ENCODE peak calls at places on chromosome 17, in seven cellular contexts. X is tibial artery; A is CD8-positive, alpha-beta T cell; M is pancreas; O is neuronal stem cell; E is GM23248; R is CD8-positive, alpha-beta memory T cell. I is an unnamed sample. For H3K27me3, the result is how much of the 10 kb centered on the place peaks cover.

GRCh38 chr17:3812771-3813170 is 11.8 kb upstream of the ITGAE start:
- DNase-seq in O (no peak), R (no peak), X (no peak), A (no peak), E (no peak), M (no peak), I (no peak)

GRCh38 chr17:60645918-60646523 is 31.6 kb upstream of the BCAS3 start:
- DNase-seq in O (no peak), E (no peak), A (no peak), X (no peak), R (no peak), M (no peak), I (no peak)

GRCh38 chr17:29156781-29157180 is 23.4 kb downstream of the MYO18A start:
- DNase-seq in O (no peak), E (no peak), A (no peak), R (no peak), X (no peak), M (no peak), I (no peak)

GRCh38 chr17:17080781-17081180 is 38.5 kb downstream of the MPRIP start:
- DNase-seq in O (no peak), A (no peak), M (no peak), E (no peak), R (no peak), X (no peak), I (no peak)

GRCh38 chr17:47735536-47736011 is 2.5 kb downstream of the TBX21 start:
- DNase-seq in E (no peak), A (no peak), O (no peak), X (no peak), R (no peak), M (no peak), I (no peak)

GRCh38 chr17:34917381-34917780 is 43.9 kb downstream of the CCT6B start:
- DNase-seq in X (no peak), E (no peak), A (no peak), M (no peak), O (no peak), R (no peak), I (no peak)

GRCh38 chr17:44607836-44608690 is 48.2 kb upstream of the MEIOC start:
- DNase-seq in X (no peak), E (peak), M (no peak), R (no peak), A (no peak), O (no peak), I (no peak)

GRCh38 chr17:64488301-64488700 is 8.6 kb downstream of the POLG2 start:
- DNase-seq in O (no peak), R (no peak), X (no peak), E (no peak), M (no peak), A (no peak), I (no peak)

GRCh38 chr17:48542956-48543853 is 1.7 kb downstream of the HOXB2 start:
- DNase-seq in E (peak), O (no peak), M (no peak), X (peak), R (peak), A (peak), I (no peak)

GRCh38 chr17:60901222-60901621 is 223.6 kb downstream of the BCAS3 start:
- DNase-seq in O (no peak), M (no peak), A (no peak), R (no peak), E (peak), X (no peak), I (no peak)

GRCh38 chr17:75191584-75191983 is 8.8 kb upstream of the SUMO2 start:
- DNase-seq in R (no peak), X (no peak), M (no peak), E (peak), A (no peak), O (no peak), I (no peak)

GRCh38 chr17:75774988-75775668 is 9.5 kb upstream of the UNK start:
- DNase-seq in E (no peak), O (no peak), M (no peak), R (no peak), A (no peak), X (no peak), I (no peak)

GRCh38 chr17:19652595-19652994 is 4.0 kb downstream of the ALDH3A2 start:
- DNase-seq in E (peak), R (no peak), M (no peak), X (no peak), O (no peak), A (no peak), I (no peak)

GRCh38 chr17:41340934-41341861 is 9.4 kb downstream of the KRT33A start:
- DNase-seq in A (peak), X (no peak), E (no peak), M (no peak), O (no peak), R (peak), I (no peak)

GRCh38 chr17:41553987-41554680 is 17.7 kb downstream of the KRT9 start:
- DNase-seq in X (no peak), E (no peak), R (no peak), O (no peak), A (no peak), M (no peak), I (no peak)

GRCh38 chr17:60455378-60455777 is 33.1 kb downstream of the CHCT1 start:
- DNase-seq in M (no peak), E (no peak), X (no peak), R (no peak), O (no peak), A (no peak), I (no peak)

GRCh38 chr17:64225410-64225809 is 37.6 kb downstream of the TEX2 start:
- DNase-seq in X (no peak), M (no peak), A (no peak), E (no peak), O (no peak), R (no peak), I (no peak)

GRCh38 chr17:78378225-78379133 is at the start of gene PGS1:
- DNase-seq in A (peak), O (peak), R (peak), X (peak), M (peak), E (peak), I (peak)

GRCh38 chr17:51499906-51500305 is 239.6 kb downstream of the UTP18 start:
- DNase-seq in O (no peak), R (no peak), X (no peak), A (no peak), E (no peak), M (no peak), I (no peak)

GRCh38 chr17:28745052-28745776 is 1.4 kb downstream of the TRAF4 start:
- DNase-seq in E (peak), O (peak), R (no peak), X (no peak), M (peak), A (peak), I (no peak)

GRCh38 chr17:70166571-70166970 is 2.8 kb upstream of the KCNJ2 start:
- DNase-seq in R (no peak), E (no peak), A (no peak), X (no peak), O (no peak), M (no peak), I (no peak)

GRCh38 chr17:21318439-21318838 is 33.9 kb downstream of the MAP2K3 start:
- DNase-seq in E (no peak), O (no peak), R (no peak), M (no peak), X (no peak), A (no peak), I (no peak)

GRCh38 chr17:27256225-27257030 is 37.5 kb upstream of the WSB1 start:
- DNase-seq in X (no peak), O (no peak), A (no peak), R (no peak), M (no peak), E (peak), I (peak)

GRCh38 chr17:14826361-14826760 is 438.8 kb downstream of the PMP22 start:
- DNase-seq in E (no peak), X (no peak), R (no peak), O (no peak), A (no peak), M (no peak), I (no peak)

GRCh38 chr17:67532326-67532871 is 155.3 kb downstream of the PITPNC1 start:
- DNase-seq in O (no peak), R (no peak), M (no peak), E (no peak), A (no peak), X (no peak), I (no peak)

GRCh38 chr17:2064147-2064489 is 9.2 kb downstream of the HIC1 start:
- DNase-seq in M (no peak), E (peak), R (no peak), O (no peak), X (no peak), A (no peak), I (no peak)

GRCh38 chr17:77363821-77364361 is 223.1 kb downstream of the SEC14L1 start:
- DNase-seq in E (peak), M (peak), R (no peak), A (peak), X (no peak), O (no peak), I (no peak)

GRCh38 chr17:77365584-77366186 is 224.9 kb downstream of the SEC14L1 start:
- DNase-seq in E (peak), O (no peak), A (peak), R (no peak), X (peak), M (peak), I (no peak)

GRCh38 chr17:77366206-77366557 is 225.4 kb downstream of the SEC14L1 start:
- DNase-seq in R (no peak), X (no peak), E (peak), O (no peak), M (no peak), A (no peak), I (no peak)

GRCh38 chr17:77364381-77364911 is 223.7 kb downstream of the SEC14L1 start:
- DNase-seq in E (no peak), M (no peak), O (no peak), X (no peak), R (no peak), A (no peak), I (no peak)

DNA sequence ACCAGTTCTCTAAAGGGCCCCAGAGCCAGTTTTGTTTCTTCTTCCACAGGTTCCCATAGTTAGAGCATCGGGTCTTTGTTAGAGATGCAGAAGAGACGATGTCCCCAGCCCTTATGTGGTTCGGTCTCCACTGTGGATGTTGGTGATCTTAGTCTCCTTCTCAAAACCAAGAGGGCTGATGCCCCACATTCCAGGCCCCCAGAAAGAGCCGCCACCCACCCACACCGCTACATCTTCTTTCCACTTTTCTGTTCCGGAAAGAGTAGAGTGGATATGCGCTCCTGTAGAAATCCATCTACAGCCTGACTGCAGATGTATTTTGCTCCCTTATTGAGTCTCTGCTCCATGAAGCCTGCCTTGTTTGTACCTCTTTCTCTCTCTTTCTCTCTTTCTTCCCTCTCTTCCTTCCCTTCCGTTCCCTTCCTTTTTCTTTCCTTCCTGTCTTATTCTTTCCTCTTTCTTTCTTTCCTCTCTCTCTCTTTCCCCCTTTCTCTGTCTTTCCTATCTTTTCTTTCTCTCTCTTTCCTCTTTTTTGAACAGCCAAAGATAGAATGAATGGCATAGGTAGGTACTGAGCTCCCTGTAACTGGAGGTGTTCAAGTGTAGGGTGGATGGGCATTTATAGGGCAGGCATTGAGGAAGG is 224.3 kb downstream of the SEC14L1 start:
- DNase-seq in M (no peak), A (no peak), X (no peak), E (no peak), O (no peak), R (no peak), I (no peak)
- H3K4me3 ChIP-seq in M (no peak), A (no peak), X (peak), E (no peak), O (no peak), R (no peak), I (no peak)

GRCh38 chr17:8126306-8127066 is 2.6 kb upstream of the HES7 start:
- DNase-seq in O (peak), M (no peak), R (peak), E (peak), X (no peak), A (peak), I (no peak)
- H3K27me3 ChIP-seq in O (under half), M (under half), R (under half), E (under half), X (under half), A (under half), I (under half)

DNA sequence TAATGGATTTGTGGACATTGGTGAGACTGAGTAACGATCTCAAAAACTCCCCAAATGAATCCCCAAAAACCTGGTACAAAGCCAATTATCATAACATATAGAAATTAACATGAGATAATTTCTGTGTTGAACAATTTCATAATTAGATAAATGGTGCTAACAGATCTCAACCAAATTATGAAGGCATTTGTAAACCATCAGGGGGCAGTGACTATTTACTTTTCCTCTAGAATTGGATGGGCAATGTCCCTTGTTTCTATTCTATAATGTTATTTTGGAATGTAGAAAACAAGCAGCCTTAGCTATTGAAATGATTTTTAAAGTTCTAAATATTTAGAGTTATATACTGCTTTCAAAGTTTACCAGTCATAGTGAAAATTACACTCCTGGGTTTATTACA is 57.8 kb downstream of the MYH10 start:
- DNase-seq in A (no peak), O (no peak), R (no peak), X (no peak), E (peak), M (no peak), I (no peak)
- H3K4me3 ChIP-seq in A (no peak), O (no peak), R (no peak), X (no peak), E (no peak), M (no peak), I (no peak)

DNA sequence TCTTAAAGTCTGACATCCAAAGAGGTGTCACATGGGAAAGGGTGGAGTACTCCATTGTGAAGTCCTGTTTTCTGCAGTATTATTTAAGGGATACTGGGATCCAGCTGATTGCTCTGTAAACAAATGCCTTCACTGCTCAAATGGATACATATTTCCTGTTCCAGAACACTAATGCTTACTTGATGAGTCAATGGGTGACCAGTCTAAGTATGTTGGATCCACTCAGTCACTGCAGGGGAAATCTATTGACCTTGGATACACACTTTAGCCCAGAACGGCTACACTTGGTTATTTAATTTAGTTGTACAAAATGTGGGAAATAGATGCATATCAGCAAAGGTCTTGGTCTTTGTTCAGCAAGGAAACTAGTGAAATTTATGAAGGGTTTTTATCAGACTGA is 261.4 kb downstream of the MAP2K4 start:
- DNase-seq in M (no peak), O (no peak), E (peak), R (no peak), X (no peak), A (no peak), I (no peak)
- H3K27me3 ChIP-seq in M (under half), O (under half), E (under half), R (under half), X (under half), A (under half), I (under half)

GRCh38 chr17:80637286-80637703 is 92.7 kb downstream of the RPTOR start:
- DNase-seq in R (no peak), A (no peak), O (no peak), X (no peak), M (no peak), E (no peak), I (no peak)
- H3K4me3 ChIP-seq in R (no peak), A (no peak), O (no peak), X (no peak), M (no peak), E (no peak), I (no peak)

DNA sequence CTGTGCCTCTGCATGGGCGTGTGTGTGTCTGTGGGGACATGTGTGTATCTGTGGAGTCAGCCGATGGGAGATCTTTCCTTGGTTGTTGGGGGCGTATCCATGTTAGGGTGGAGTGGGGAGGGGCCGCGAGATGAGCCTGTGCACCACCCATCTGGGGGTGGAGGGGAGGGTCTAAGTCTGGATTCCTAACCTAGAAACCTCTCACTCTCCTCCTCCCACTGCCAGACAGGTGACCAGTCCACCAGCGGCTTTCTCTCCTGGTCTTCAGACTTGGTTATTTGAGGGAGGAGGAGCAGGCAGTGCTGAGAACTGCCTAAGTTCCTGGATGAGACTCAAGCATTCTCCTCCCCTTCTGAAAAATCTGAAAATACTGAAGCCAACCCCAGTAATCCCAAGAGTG is 881 bp upstream of the NEUROD2 start:
- DNase-seq in O (no peak), E (no peak), X (no peak), R (no peak), M (no peak), A (no peak), I (no peak)
- H3K27me3 ChIP-seq in O (half or more), E (half or more), X (under half), R (under half), M (under half), A (under half), I (under half)

DNA sequence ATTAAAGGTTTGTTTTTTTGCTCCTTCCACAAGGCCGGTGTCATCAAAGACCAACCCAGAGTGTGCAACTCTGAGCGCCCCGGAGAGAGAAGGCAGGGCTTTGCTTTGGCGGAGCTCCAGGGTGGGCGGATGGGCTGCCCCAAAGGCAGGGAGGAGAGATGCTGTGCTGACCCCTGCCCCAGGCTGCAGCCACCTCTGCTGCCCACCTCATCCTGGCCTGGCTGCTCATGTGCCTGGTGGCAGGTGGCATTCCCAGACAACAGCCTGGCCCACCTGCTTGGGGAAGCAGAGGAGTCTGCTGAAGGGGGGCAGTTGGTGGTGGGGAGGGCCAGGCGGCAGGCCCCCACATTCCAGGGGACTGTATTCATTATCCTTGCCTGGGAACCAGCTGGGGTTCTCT is 122.1 kb downstream of the SDK2 start:
- DNase-seq in R (no peak), O (no peak), A (no peak), X (no peak), E (no peak), M (no peak), I (no peak)
- H3K4me3 ChIP-seq in R (no peak), O (no peak), A (no peak), X (no peak), E (no peak), M (no peak), I (no peak)

DNA sequence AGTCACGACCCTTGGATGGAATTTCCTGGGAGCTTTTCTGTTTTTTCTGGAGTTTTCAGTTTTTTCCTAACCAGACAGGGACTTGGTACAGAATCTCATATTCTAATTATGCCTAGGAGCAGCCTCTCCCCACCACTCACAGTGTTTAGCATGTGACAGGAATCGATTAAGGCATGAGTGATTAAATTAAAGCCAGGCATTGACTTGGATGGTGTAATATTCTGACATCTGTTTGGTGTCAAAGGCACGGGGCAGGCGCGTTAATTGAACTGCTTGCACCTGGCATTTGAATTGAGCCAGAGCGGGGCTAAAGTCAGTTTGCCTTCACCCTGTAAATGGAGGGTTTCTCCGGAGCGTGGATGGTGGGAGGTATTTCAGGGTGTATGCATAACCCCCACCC is 11.9 kb downstream of the MAPT start:
- DNase-seq in E (no peak), O (no peak), A (no peak), R (no peak), X (no peak), M (no peak), I (no peak)
- H3K27me3 ChIP-seq in E (under half), O (under half), A (under half), R (under half), X (under half), M (under half), I (under half)

GRCh38 chr17:72169823-72170222 is 49.0 kb downstream of the SOX9 start:
- DNase-seq in R (no peak), A (no peak), X (no peak), M (no peak), O (no peak), E (no peak), I (no peak)
- H3K4me3 ChIP-seq in R (no peak), A (no peak), X (no peak), M (no peak), O (no peak), E (no peak), I (no peak)

GRCh38 chr17:81396278-81396721 is 1.0 kb downstream of the BAHCC1 start:
- DNase-seq in M (no peak), X (no peak), O (no peak), E (no peak), A (no peak), R (no peak), I (no peak)

GRCh38 chr17:81395600-81396277 is 482 bp downstream of the BAHCC1 start:
- DNase-seq in M (no peak), O (no peak), R (no peak), A (no peak), X (no peak), E (peak), I (no peak)

GRCh38 chr17:81397314-81398169 is 2.3 kb downstream of the BAHCC1 start:
- DNase-seq in O (peak), E (peak), R (no peak), X (no peak), M (no peak), A (no peak), I (no peak)

GRCh38 chr17:81398170-81398854 is 3.1 kb downstream of the BAHCC1 start:
- DNase-seq in X (no peak), R (no peak), M (no peak), E (no peak), O (no peak), A (no peak), I (no peak)

GRCh38 chr17:81396722-81397313 is 1.6 kb downstream of the BAHCC1 start:
- DNase-seq in M (no peak), E (peak), X (no peak), O (no peak), A (peak), R (peak), I (no peak)
- H3K27me3 ChIP-seq in M (under half), E (under half), X (under half), O (under half), A (half or more), R (half or more), I (under half)